ENCODE peak calls at places on chromosomes 1 and 21, in eight cellular contexts. V is type B pancreatic cell, C is keratinocyte, L is WTC11, J is lower lobe of right lung, O is H9, I is stomach, X is ovary. B is an unnamed sample.

GRCh38 chr1:94532077-94532476 is 9.5 kb downstream of the F3 start:
- DNase-seq in O (no peak), I (no peak), J (no peak), C (no peak), L (no peak), V (no peak), X (no peak), B (peak; percentile 56)

GRCh38 chr1:90386899-90387334 is 330.2 kb downstream of the BARHL2 start:
- DNase-seq in L (no peak), C (no peak), V (no peak), I (no peak), J (no peak), O (no peak), X (no peak), B (no peak)

GRCh38 chr1:70627910-70628309 is 216.8 kb downstream of the CTH start:
- DNase-seq in J (no peak), C (no peak), V (no peak), X (no peak), O (no peak), L (no peak), I (no peak), B (no peak)

GRCh38 chr1:32137111-32137510 is 29.3 kb downstream of the KPNA6 start:
- DNase-seq in X (no peak), C (no peak), L (no peak), V (no peak), O (no peak), J (no peak), I (no peak), B (no peak)

GRCh38 chr1:98929456-98929855 is 75.2 kb downstream of the PLPPR5 start:
- DNase-seq in X (no peak), L (no peak), I (no peak), V (no peak), J (no peak), C (no peak), O (no peak), B (no peak)

GRCh38 chr1:226687476-226687875 is 51.6 kb downstream of the ITPKB start:
- DNase-seq in O (no peak), J (no peak), V (no peak), L (no peak), X (no peak), I (no peak), C (no peak), B (no peak)

GRCh38 chr1:20538760-20539551 is 13.4 kb upstream of the FAM43B start:
- DNase-seq in L (no peak), V (no peak), O (no peak), J (no peak), X (no peak), C (no peak), I (no peak), B (no peak)

GRCh38 chr1:67441183-67441582 is 11.0 kb upstream of the SERBP1 start:
- DNase-seq in J (no peak), L (no peak), I (peak; percentile 64), X (peak; percentile 74), C (no peak), V (no peak), O (no peak), B (peak; percentile 32)

GRCh38 chr1:10608690-10609089 is 133.9 kb downstream of the PEX14 start:
- DNase-seq in C (no peak), V (no peak), O (no peak), L (no peak), J (no peak), X (no peak), I (no peak), B (no peak)

GRCh38 chr1:101357444-101357986 is 120.7 kb downstream of the S1PR1 start:
- DNase-seq in O (peak; percentile 80), L (peak; percentile 64), C (peak; percentile 33), V (no peak), X (peak; percentile 49), J (no peak), I (peak; percentile 52), B (peak; percentile 61)

GRCh38 chr1:67418839-67419586 is 11.2 kb downstream of the SERBP1 start:
- DNase-seq in O (no peak), I (no peak), X (no peak), C (no peak), V (no peak), L (no peak), J (no peak), B (no peak)

GRCh38 chr1:164602142-164602429 is 43.1 kb downstream of the PBX1 start:
- DNase-seq in I (peak; percentile 86), V (no peak), O (peak; percentile 80), C (no peak), J (peak; percentile 65), X (no peak), L (peak; percentile 59), B (peak; percentile 79)

GRCh38 chr1:31576201-31576669 is at the start of gene TINAGL1:
- DNase-seq in X (peak; percentile 55), L (peak; percentile 79), V (peak; percentile 71), O (peak; percentile 88), J (peak; percentile 80), C (peak; percentile 96), I (peak; percentile 91), B (peak; percentile 95)

GRCh38 chr21:38796426-38796825 is 9.3 kb upstream of the ETS2 start:
- DNase-seq in V (no peak), O (no peak), L (no peak), C (no peak), X (no peak), J (no peak), I (no peak), B (peak; percentile 66)
- TF ChIP-seq CTCF in V (no peak), O (no peak), L (no peak), C (no peak), X (no peak), J (no peak), I (no peak), B (no peak)

GRCh38 chr21:25878334-25878733 is 143.6 kb downstream of the GABPA start:
- DNase-seq in O (no peak), J (no peak), V (no peak), I (no peak), C (no peak), L (no peak), X (no peak), B (no peak)

GRCh38 chr21:25885405-25885804 is 150.6 kb downstream of the GABPA start:
- DNase-seq in V (no peak), O (no peak), J (no peak), C (no peak), X (no peak), L (no peak), I (no peak), B (no peak)

GRCh38 chr21:25885880-25886279 is 151.1 kb downstream of the GABPA start:
- DNase-seq in L (no peak), X (no peak), V (no peak), O (no peak), C (no peak), I (no peak), J (no peak), B (no peak)

GRCh38 chr21:25879203-25879602 is 144.4 kb downstream of the GABPA start:
- DNase-seq in X (no peak), V (no peak), C (no peak), J (no peak), L (no peak), I (no peak), O (no peak), B (no peak)

DNA sequence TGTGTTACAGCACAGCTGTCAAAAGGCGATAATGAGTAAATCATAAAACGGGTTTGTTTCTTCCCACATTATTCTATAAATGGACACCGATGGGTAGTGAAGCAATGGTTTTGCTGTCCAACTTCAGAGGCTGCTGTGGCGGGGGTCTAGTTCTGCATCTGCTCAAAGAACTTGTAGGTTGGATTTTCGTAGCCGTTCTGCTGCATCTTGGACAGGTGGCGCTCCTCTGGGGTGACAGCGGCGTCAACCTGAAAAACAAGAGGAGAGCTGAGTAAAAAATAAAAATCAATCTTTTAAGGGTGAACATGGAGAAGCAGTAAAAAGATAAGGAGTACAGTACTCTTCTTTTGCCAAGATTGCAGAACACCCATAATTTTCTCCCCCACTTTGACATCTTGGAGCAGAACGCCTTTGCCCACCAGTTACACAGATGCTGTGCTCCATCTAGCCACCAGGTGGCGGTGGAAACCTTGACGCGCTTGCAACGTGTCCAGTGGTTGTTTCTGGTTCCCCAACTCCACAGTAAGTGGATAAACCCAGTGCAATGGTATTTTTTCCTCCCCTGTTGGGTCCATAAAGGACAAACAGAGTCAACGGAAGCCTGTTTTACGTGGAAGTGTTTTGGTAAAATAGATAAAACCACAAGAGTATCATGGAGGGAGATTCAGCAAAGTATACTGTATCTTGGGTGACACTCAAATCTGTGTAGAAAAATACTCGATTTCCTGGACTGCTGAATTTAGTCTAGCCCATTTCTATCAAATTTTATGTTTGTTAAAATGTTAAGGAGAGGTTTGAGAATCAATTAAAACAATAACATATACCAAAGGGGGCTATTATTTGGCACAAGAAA is 147.0 kb downstream of the GABPA start:
- DNase-seq in J (peak; percentile 74), I (peak; percentile 75), O (peak; percentile 47), V (no peak), X (peak; percentile 75), L (peak; percentile 66), C (peak; percentile 26), B (peak; percentile 54)
- TF ChIP-seq CTCF in J (peak; percentile 95), I (peak; percentile 93), O (peak; percentile 95), V (peak; percentile 94), X (peak; percentile 59), L (peak; percentile 95), C (peak; percentile 97), B (peak; percentile 83)

GRCh38 chr1:212077028-212077427 is 41.5 kb downstream of the DTL start:
- DNase-seq in L (no peak), J (no peak), X (no peak), C (peak; percentile 11), V (no peak), I (no peak), O (no peak), B (no peak)
- TF ChIP-seq CTCF in L (no peak), J (no peak), X (no peak), C (no peak), V (no peak), I (no peak), O (no peak), B (no peak)

DNA sequence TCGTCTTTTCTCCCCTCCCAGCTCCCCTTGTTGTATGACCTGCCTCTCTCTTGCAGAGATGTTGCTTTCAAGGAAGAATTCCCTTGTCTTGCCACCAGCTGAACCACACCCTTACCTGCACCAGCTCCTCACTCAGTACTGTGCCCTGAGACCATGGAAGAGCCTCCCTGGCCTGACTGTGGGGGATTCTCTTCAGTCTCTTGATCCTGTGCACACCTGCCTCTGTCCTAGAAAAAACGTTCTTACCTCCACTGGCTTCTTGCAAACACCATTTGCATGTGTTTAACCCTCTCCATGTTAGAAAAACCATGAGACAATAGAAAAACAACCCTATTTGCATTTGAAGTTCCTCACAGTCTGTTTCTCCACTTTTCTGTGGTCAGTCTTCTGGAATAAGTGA is 43.3 kb upstream of the FCRL4 start:
- DNase-seq in O (no peak), C (no peak), X (no peak), V (no peak), L (no peak), J (no peak), I (no peak), B (no peak)
- TF ChIP-seq CTCF in O (no peak), C (no peak), X (no peak), V (no peak), L (no peak), J (no peak), I (no peak), B (no peak)

DNA sequence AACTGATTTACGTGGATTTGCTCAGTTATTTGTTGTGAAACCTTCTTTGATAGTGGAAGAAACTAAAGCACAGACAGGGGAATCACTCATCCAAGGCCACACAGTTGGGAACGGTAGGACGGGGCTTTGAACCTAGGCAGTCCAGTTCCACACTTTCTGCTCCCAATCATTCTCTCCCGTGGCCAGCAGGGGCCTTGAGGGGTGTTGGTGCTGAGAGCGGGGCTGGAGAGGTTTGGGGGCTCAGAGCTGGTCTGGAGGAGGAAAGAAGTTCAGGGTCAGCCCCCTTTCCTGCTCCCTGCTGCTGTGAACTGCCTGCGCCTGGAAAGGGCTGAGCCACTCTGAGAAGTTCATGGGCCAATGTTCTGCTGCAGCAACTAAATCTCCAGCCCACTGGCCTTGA is 31.4 kb upstream of the ACTL8 start:
- DNase-seq in J (no peak), O (no peak), L (peak; percentile 41), C (no peak), X (no peak), V (no peak), I (no peak), B (no peak)
- TF ChIP-seq CTCF in J (no peak), O (peak; percentile 48), L (no peak), C (no peak), X (no peak), V (peak; percentile 36), I (no peak), B (no peak)